ENCODE peak calls at places on chromosomes 7 and 10, in nine cellular contexts. S, W, F, A, V, L, M, U and R are unnamed samples.

GRCh38 chr10:12348870-12349627 is at the start of gene CAMK1D:
- DNase-seq in S (peak; percentile 82), W (peak; percentile 94), F (peak; percentile 74), A (peak; percentile 73), V (peak; percentile 93), L (peak; percentile 69), M (peak; percentile 83), U (peak; percentile 84), R (peak; percentile 73)

GRCh38 chr10:77451886-77452285 is 185.7 kb downstream of the KCNMA1 start:
- DNase-seq in S (no peak), W (no peak), F (no peak), A (no peak), V (no peak), L (no peak), M (no peak), U (no peak), R (no peak)

GRCh38 chr10:15784237-15784636 is 64.5 kb upstream of the ITGA8 start:
- DNase-seq in S (no peak), W (no peak), F (no peak), A (no peak), V (no peak), L (no peak), M (no peak), U (no peak), R (no peak)

GRCh38 chr7:158917818-158918217 is 61.5 kb downstream of the DYNC2I1 start:
- DNase-seq in S (no peak), W (no peak), F (no peak), A (no peak), V (no peak), L (no peak), M (no peak), U (no peak), R (no peak)

GRCh38 chr10:79490400-79491081 is 21.8 kb upstream of the EIF5AL1 start:
- DNase-seq in S (peak; percentile 30), W (peak; percentile 90), F (peak; percentile 75), A (peak; percentile 33), V (no peak), L (no peak), M (peak; percentile 55), U (no peak), R (peak; percentile 64)

GRCh38 chr10:60846173-60846572 is 67.9 kb downstream of the CDK1 start:
- DNase-seq in S (no peak), W (no peak), F (no peak), A (peak; percentile 57), V (no peak), L (no peak), M (no peak), U (no peak), R (no peak)

GRCh38 chr10:32318476-32318896 is 28.5 kb downstream of the EPC1 start:
- DNase-seq in S (no peak), W (no peak), F (no peak), A (peak; percentile 76), V (no peak), L (no peak), M (no peak), U (no peak), R (no peak)

GRCh38 chr7:1232623-1233327 is at the start of gene UNCX:
- DNase-seq in S (no peak), W (no peak), F (no peak), A (no peak), V (no peak), L (no peak), M (no peak), U (no peak), R (no peak)

GRCh38 chr10:93417264-93417663 is 64.9 kb downstream of the MYOF start:
- DNase-seq in S (no peak), W (no peak), F (peak; percentile 46), A (no peak), V (no peak), L (no peak), M (peak; percentile 51), U (no peak), R (no peak)

GRCh38 chr10:106078796-106079576 is 1085.5 kb downstream of the SORCS1 start:
- DNase-seq in S (no peak), W (no peak), F (no peak), A (no peak), V (no peak), L (no peak), M (no peak), U (no peak), R (no peak)

GRCh38 chr7:114943953-114944741 is 22.3 kb downstream of the MDFIC start:
- DNase-seq in S (no peak), W (no peak), F (no peak), A (peak; percentile 23), V (no peak), L (no peak), M (no peak), U (no peak), R (no peak)
- H3K27ac ChIP-seq in S (peak overlapping the region; percentile 72), W (peak overlapping the region; percentile 78), F (no peak overlapping the region), A (peak overlapping the region; percentile 90), V (no peak overlapping the region), L (no peak overlapping the region), M (no peak overlapping the region), U (no peak overlapping the region), R (peak overlapping the region; percentile 35)

GRCh38 chr7:140866926-140867325 is 57.8 kb downstream of the BRAF start:
- DNase-seq in S (no peak), W (no peak), F (no peak), A (no peak), V (no peak), L (no peak), M (no peak), U (no peak), R (no peak)
- H3K4me1 ChIP-seq in S (peaks cover 8% of the 10 kb centered on the region), W (peaks cover 7% of the 10 kb centered on the region), F (no peaks in the 10 kb centered on the region), A (no peaks in the 10 kb centered on the region), V (peaks cover 10% of the 10 kb centered on the region), L (no peaks in the 10 kb centered on the region), M (no peaks in the 10 kb centered on the region), U (no peaks in the 10 kb centered on the region), R (no peaks in the 10 kb centered on the region)

DNA sequence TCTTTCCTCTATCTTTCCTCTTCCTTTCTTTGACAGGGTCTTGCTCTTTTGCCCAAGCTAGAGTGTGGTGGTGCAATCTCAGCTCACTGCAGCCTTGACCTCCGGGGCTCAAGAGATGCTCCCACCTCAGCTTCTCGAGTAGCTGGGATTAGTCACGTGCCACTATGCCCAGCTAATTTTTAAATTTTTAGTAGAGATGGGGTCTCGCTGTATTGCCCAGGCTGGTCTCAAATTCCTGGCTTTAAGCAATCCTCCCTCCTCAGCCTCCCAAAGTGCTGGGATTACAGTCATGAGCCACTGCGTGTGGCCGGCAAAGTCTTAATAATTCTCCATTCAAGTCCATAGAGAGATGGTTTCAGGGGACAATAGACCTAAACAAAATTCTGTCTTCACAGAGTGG is 40.2 kb downstream of the COL26A1 start:
- DNase-seq in S (no peak), W (no peak), F (no peak), A (no peak), V (no peak), L (no peak), M (no peak), U (no peak), R (no peak)
- H3K27me3 ChIP-seq in S (peaks cover 21% of the 10 kb centered on the region), W (peaks cover 34% of the 10 kb centered on the region), F (no peaks in the 10 kb centered on the region), A (peaks cover 13% of the 10 kb centered on the region), V (peaks cover 11% of the 10 kb centered on the region), L (no peaks in the 10 kb centered on the region), M (peaks cover 26% of the 10 kb centered on the region), U (no peaks in the 10 kb centered on the region), R (no peaks in the 10 kb centered on the region)

GRCh38 chr10:111556666-111557065 is 479.8 kb downstream of the ADRA2A start:
- DNase-seq in S (no peak), W (no peak), F (no peak), A (no peak), V (no peak), L (no peak), M (no peak), U (no peak), R (no peak)
- H3K27ac ChIP-seq in S (no peak overlapping the region), W (no peak overlapping the region), F (no peak overlapping the region), A (no peak overlapping the region), V (no peak overlapping the region), L (no peak overlapping the region), M (no peak overlapping the region), U (no peak overlapping the region), R (no peak overlapping the region)

DNA sequence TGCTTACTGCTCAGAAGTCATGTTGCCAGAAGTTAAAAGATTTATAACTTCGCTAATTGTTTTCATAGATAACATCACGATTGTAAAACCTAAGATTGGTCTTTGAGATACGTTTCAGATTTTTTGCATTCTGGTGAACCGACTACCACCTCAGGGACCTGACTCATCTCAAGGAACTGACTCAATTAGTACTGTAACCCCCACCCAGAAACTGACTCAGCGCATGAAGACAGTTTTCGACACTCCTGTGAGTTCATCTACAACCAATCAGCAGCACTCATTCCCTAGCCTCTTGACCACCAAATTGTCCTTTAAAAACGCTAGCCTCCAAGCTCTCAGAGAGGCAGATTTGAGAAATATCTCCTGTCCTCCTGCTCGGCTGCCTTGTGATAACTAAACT is 72.3 kb downstream of the ELMO1 start:
- DNase-seq in S (no peak), W (no peak), F (no peak), A (no peak), V (no peak), L (no peak), M (no peak), U (no peak), R (no peak)
- H3K4me1 ChIP-seq in S (no peaks in the 10 kb centered on the region), W (no peaks in the 10 kb centered on the region), F (peaks cover 5% of the 10 kb centered on the region), A (no peaks in the 10 kb centered on the region), V (no peaks in the 10 kb centered on the region), L (no peaks in the 10 kb centered on the region), M (no peaks in the 10 kb centered on the region), U (no peaks in the 10 kb centered on the region), R (no peaks in the 10 kb centered on the region)

GRCh38 chr7:29147821-29148220 is 1.5 kb upstream of the CPVL start:
- DNase-seq in S (no peak), W (no peak), F (no peak), A (no peak), V (no peak), L (no peak), M (no peak), U (no peak), R (no peak)
- H3K27me3 ChIP-seq in S (no peaks in the 10 kb centered on the region), W (peaks cover 33% of the 10 kb centered on the region), F (peaks cover 14% of the 10 kb centered on the region), A (peaks cover 65% of the 10 kb centered on the region), V (no peaks in the 10 kb centered on the region), L (peaks cover 2% of the 10 kb centered on the region), M (peaks cover 14% of the 10 kb centered on the region), U (no peaks in the 10 kb centered on the region), R (no peaks in the 10 kb centered on the region)

DNA sequence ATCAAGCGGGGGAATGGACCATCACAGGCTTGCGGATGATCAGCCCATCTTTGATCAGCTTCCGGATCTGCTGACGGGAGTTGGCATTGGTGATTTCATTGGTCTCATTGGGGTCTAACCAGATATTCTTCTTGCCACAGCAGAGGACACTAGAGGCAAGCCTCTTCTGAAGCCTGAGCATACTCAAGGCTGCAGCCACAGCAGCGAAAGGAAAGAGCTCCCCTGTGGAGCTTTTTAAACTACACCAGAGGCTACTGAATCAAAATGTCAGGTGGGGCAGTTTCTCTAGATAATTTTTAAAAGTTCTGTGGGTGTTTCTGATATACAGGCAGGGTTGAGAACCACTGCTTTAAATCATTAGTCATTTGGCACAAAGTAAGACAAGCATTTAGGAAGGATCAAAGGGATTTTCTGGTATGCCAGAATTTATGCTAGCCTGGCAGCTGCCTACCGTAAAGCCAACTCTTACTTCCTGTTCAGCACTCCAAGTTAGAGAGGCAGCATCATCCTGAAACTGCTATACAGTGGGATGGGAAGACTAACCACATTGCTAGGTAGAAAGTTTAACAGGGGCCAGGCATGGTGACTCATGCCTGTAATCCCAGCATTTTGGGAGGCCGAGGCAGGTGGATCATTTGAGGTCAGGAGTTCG is 7.0 kb downstream of the NAPEPLD start:
- DNase-seq in S (no peak), W (no peak), F (no peak), A (no peak), V (no peak), L (no peak), M (no peak), U (peak; percentile 43), R (no peak)
- H3K27ac ChIP-seq in S (no peak overlapping the region), W (no peak overlapping the region), F (no peak overlapping the region), A (no peak overlapping the region), V (no peak overlapping the region), L (no peak overlapping the region), M (no peak overlapping the region), U (peak overlapping the region; percentile 58), R (no peak overlapping the region)

GRCh38 chr10:124183617-124184016 is 90.2 kb upstream of the CHST15 start:
- DNase-seq in S (no peak), W (no peak), F (no peak), A (no peak), V (no peak), L (no peak), M (no peak), U (no peak), R (no peak)
- H3K4me1 ChIP-seq in S (no peaks in the 10 kb centered on the region), W (no peaks in the 10 kb centered on the region), F (peaks cover 6% of the 10 kb centered on the region), A (no peaks in the 10 kb centered on the region), V (no peaks in the 10 kb centered on the region), L (no peaks in the 10 kb centered on the region), M (no peaks in the 10 kb centered on the region), U (no peaks in the 10 kb centered on the region), R (no peaks in the 10 kb centered on the region)